ENCODE peak calls at places on chromosome 16, in nine cellular contexts. C is cardiac muscle cell, W is AG04449, Z is brain microvascular endothelial cell, E is fibroblast of mammary gland, R is heart left ventricle, L is Caco-2, K is suprapubic skin, A is transverse colon. U is an unnamed sample.

GRCh38 chr16:11742041-11742535 is 569 bp downstream of the TXNDC11 start:
- DNase-seq in C (no peak), W (no peak), Z (no peak), E (no peak), R (peak), L (peak), K (peak), A (peak), U (no peak)

GRCh38 chr16:11142951-11143740 is 112.9 kb downstream of the SOCS1 start:
- DNase-seq in C (no peak), W (no peak), Z (no peak), E (no peak), R (no peak), L (no peak), K (no peak), A (no peak), U (no peak)

GRCh38 chr16:54957403-54957802 is 26.7 kb downstream of the IRX5 start:
- DNase-seq in C (peak), W (no peak), Z (no peak), E (peak), R (no peak), L (peak), K (no peak), A (peak), U (no peak)

GRCh38 chr16:88017551-88018101 is 66.4 kb downstream of the BANP start:
- DNase-seq in C (no peak), W (no peak), Z (no peak), E (no peak), R (no peak), L (no peak), K (no peak), A (no peak), U (no peak)

GRCh38 chr16:82832861-82833260 is 206.1 kb downstream of the CDH13 start:
- DNase-seq in C (no peak), W (peak), Z (peak), E (peak), R (no peak), L (no peak), K (no peak), A (no peak), U (no peak)

GRCh38 chr16:80852261-80852872 is 48.0 kb upstream of the CDYL2 start:
- DNase-seq in C (peak), W (no peak), Z (peak), E (peak), R (no peak), L (peak), K (no peak), A (peak), U (peak)

GRCh38 chr16:80259289-80259805 is 281.4 kb upstream of the DYNLRB2 start:
- DNase-seq in C (peak), W (no peak), Z (no peak), E (no peak), R (no peak), L (no peak), K (no peak), A (no peak), U (no peak)

GRCh38 chr16:87206646-87207451 is 110.3 kb downstream of the C16orf95 start:
- DNase-seq in C (no peak), W (no peak), Z (peak), E (peak), R (no peak), L (no peak), K (no peak), A (no peak), U (no peak)

GRCh38 chr16:86494039-86494564 is 16.2 kb upstream of the FOXF1 start:
- DNase-seq in C (no peak), W (no peak), Z (no peak), E (no peak), R (no peak), L (no peak), K (no peak), A (no peak), U (no peak)

GRCh38 chr16:68234188-68235104 is 1.5 kb downstream of the ESRP2 start:
- DNase-seq in C (no peak), W (no peak), Z (no peak), E (no peak), R (no peak), L (peak), K (peak), A (peak), U (no peak)

GRCh38 chr16:16100631-16101030 is 122.7 kb downstream of the ABCC6 start:
- DNase-seq in C (no peak), W (no peak), Z (no peak), E (no peak), R (no peak), L (no peak), K (no peak), A (no peak), U (no peak)

GRCh38 chr16:88072571-88073001 is 121.4 kb downstream of the BANP start:
- DNase-seq in C (no peak), W (no peak), Z (no peak), E (no peak), R (no peak), L (no peak), K (no peak), A (no peak), U (no peak)

GRCh38 chr16:24539850-24540484 is 601 bp downstream of the RBBP6 start:
- DNase-seq in C (peak), W (no peak), Z (no peak), E (no peak), R (peak), L (no peak), K (peak), A (peak), U (no peak)

GRCh38 chr16:9539346-9539745 is 447.9 kb downstream of the HAPSTR1 start:
- DNase-seq in C (no peak), W (no peak), Z (no peak), E (no peak), R (no peak), L (no peak), K (no peak), A (no peak), U (no peak)

GRCh38 chr16:72110662-72111615 is 17.3 kb downstream of the DHX38 start:
- DNase-seq in C (no peak), W (no peak), Z (no peak), E (no peak), R (no peak), L (no peak), K (no peak), A (no peak), U (no peak)

GRCh38 chr16:2082171-2082982 is 34.6 kb downstream of the TSC2 start:
- DNase-seq in C (no peak), W (no peak), Z (no peak), E (peak), R (no peak), L (no peak), K (no peak), A (peak), U (no peak)

GRCh38 chr16:51540259-51540658 is 389.2 kb upstream of the SALL1 start:
- DNase-seq in C (no peak), W (no peak), Z (no peak), E (peak), R (no peak), L (no peak), K (no peak), A (no peak), U (no peak)

GRCh38 chr16:1645914-1646525 is 32.1 kb upstream of the JPT2 start:
- DNase-seq in C (no peak), W (no peak), Z (peak), E (peak), R (no peak), L (peak), K (no peak), A (no peak), U (no peak)

GRCh38 chr16:85851034-85851780 is 47.8 kb upstream of the IRF8 start:
- DNase-seq in C (no peak), W (no peak), Z (no peak), E (peak), R (no peak), L (no peak), K (peak), A (no peak), U (no peak)

GRCh38 chr16:85396879-85397871 is 215.9 kb upstream of the GSE1 start:
- DNase-seq in C (no peak), W (no peak), Z (no peak), E (no peak), R (peak), L (peak), K (no peak), A (no peak), U (no peak)

GRCh38 chr16:31080035-31080629 is 5.9 kb downstream of the ZNF646 start:
- DNase-seq in C (no peak), W (no peak), Z (no peak), E (no peak), R (no peak), L (no peak), K (no peak), A (no peak), U (no peak)

GRCh38 chr16:31077024-31077423 is 2.8 kb downstream of the ZNF646 start:
- DNase-seq in C (no peak), W (no peak), Z (no peak), E (no peak), R (no peak), L (no peak), K (no peak), A (no peak), U (no peak)

GRCh38 chr16:31079342-31079944 is 5.2 kb downstream of the ZNF646 start:
- DNase-seq in C (no peak), W (no peak), Z (no peak), E (no peak), R (no peak), L (no peak), K (no peak), A (no peak), U (no peak)

GRCh38 chr16:31077592-31078199 is 3.5 kb downstream of the ZNF646 start:
- DNase-seq in C (no peak), W (no peak), Z (no peak), E (no peak), R (no peak), L (no peak), K (no peak), A (no peak), U (no peak)

GRCh38 chr16:31078597-31079341 is 4.5 kb downstream of the ZNF646 start:
- DNase-seq in C (no peak), W (no peak), Z (no peak), E (no peak), R (no peak), L (no peak), K (no peak), A (no peak), U (no peak)
- H3K4me3 ChIP-seq in C (no peak), W (no peak), Z (no peak), E (no peak), R (no peak), L (no peak), K (no peak), A (no peak), U (no peak)

DNA sequence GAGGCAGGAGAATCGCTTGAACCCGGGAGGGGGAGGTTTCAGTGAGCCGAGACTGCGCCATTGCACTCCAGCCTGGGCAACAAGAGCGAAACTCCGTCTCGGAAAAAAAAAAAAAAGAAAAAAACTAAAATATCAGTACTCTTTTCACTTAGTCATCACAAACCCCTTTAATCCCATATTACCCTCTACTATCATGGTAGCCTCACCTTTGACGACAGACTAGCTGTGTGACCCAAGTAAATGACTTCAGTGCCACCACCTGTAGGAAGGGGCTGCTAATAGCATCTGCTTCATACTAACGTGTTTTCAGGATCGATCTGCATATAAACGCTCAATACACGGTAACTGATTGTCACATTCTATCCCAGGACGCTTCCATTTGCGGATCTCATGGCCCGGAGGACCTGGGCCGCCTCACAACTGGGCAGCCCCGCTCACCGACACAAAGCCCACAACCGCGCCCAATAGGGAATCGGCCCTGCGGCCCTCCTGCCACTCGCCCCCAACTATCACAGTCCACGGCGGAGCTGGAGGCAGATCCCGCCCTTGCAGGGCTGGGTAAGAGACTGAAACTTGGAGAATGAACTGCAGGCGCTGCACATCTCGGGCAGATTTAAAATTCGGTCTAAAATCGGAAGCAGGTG is 1.1 kb upstream of the ZNF263 start:
- DNase-seq in C (peak), W (no peak), Z (peak), E (no peak), R (no peak), L (peak), K (no peak), A (no peak), U (no peak)
- TF ChIP-seq CTCF in C (no peak), W (no peak), Z (no peak), E (no peak), R (no peak), L (no peak), K (no peak), A (no peak), U (no peak)

GRCh38 chr16:23129686-23130085 is 19.6 kb downstream of the USP31 start:
- DNase-seq in C (no peak), W (no peak), Z (no peak), E (no peak), R (no peak), L (no peak), K (no peak), A (no peak), U (no peak)

GRCh38 chr16:23132921-23133532 is 16.2 kb downstream of the USP31 start:
- DNase-seq in C (no peak), W (no peak), Z (no peak), E (peak), R (peak), L (no peak), K (no peak), A (peak), U (no peak)

GRCh38 chr16:23131436-23131835 is 17.8 kb downstream of the USP31 start:
- DNase-seq in C (no peak), W (no peak), Z (no peak), E (no peak), R (no peak), L (no peak), K (no peak), A (no peak), U (no peak)

GRCh38 chr16:23131841-23132576 is 17.2 kb downstream of the USP31 start:
- DNase-seq in C (no peak), W (no peak), Z (no peak), E (peak), R (no peak), L (no peak), K (no peak), A (no peak), U (no peak)

DNA sequence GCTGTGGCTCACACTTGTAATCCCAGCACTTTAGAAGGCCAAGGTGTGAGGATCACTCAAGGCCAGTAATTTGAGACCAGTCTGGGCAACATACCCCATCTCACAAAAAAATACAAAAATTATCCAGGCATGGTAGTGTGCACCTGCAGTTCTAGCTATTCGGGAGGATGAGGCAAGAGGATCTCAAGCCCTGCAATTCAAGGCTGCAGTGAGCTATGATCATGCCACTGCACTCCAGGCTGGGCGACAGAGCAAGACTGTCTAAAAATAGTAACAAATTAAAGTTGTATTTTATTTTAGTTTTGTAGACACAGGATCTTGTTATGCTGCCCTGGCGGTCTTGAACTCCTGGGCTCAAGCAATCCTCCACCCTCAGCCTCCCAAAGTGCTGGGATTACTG is 18.2 kb downstream of the USP31 start:
- DNase-seq in C (no peak), W (no peak), Z (no peak), E (no peak), R (no peak), L (no peak), K (no peak), A (no peak), U (no peak)
- H3K4me3 ChIP-seq in C (no peak), W (no peak), Z (no peak), E (no peak), R (no peak), L (no peak), K (no peak), A (no peak), U (no peak)

DNA sequence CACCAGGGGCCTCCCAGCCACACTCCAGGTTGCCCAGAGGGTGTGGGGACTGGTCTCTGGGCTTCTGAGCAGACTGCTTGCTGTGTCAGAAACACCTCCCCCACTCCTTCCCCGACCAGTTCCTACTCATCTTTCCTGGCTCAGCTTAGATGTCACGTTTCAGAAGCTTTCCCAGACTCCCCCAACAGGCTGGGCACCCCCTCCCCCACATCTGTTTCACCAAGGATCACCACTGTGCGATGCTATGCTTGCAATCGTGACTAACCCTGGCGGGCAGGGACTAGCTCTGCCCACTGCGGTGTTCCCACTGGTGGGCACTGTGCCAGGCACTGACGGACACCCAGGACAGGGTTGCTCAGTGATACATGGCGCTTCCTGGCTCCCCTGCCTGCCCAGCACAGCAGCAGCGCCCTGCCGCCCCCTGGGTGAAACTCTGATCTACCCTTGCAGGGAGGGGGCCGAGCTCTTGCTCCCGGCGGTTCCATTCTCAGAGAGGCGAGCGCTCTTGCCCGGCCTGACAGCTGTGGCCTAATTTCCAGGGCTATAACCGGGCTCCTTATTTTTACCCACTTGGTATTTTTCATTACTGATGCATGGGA is 29.4 kb upstream of the MTSS2 start:
- DNase-seq in C (no peak), W (peak), Z (peak), E (peak), R (peak), L (no peak), K (no peak), A (peak), U (peak)
- TF ChIP-seq CTCF in C (no peak), W (no peak), Z (peak), E (no peak), R (no peak), L (no peak), K (no peak), A (no peak), U (no peak)

GRCh38 chr16:66824006-66824405 is 6.8 kb downstream of the NAE1 start:
- DNase-seq in C (no peak), W (no peak), Z (no peak), E (peak), R (no peak), L (no peak), K (no peak), A (no peak), U (no peak)
- H3K4me3 ChIP-seq in C (no peak), W (no peak), Z (no peak), E (no peak), R (no peak), L (no peak), K (no peak), A (no peak), U (no peak)

DNA sequence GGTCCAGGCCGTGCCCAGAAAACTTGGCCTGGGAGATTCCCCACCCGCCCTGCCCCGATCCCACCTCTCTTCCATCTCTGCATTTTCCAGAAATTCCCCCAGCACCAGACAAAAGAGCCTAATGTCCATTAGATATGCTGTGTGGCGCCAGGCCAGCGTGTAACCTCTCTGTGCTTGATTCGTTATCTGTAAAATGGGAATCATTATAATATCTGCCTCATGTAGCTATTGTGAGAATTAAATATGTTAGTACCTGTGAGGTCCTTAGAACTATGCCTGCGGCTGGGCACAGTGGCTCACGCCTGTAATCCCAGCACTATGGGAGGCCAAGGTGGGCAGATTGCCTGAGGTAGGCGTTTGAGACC is 33.6 kb upstream of the IL21R start:
- DNase-seq in C (no peak), W (no peak), Z (no peak), E (no peak), R (no peak), L (no peak), K (no peak), A (no peak), U (no peak)
- TF ChIP-seq CTCF in C (no peak), W (no peak), Z (no peak), E (no peak), R (no peak), L (no peak), K (no peak), A (peak), U (no peak)

GRCh38 chr16:57260294-57260929 is 15.4 kb downstream of the ARL2BP start:
- DNase-seq in C (no peak), W (no peak), Z (peak), E (peak), R (peak), L (no peak), K (peak), A (peak), U (no peak)
- H3K4me3 ChIP-seq in C (no peak), W (no peak), Z (peak), E (no peak), R (no peak), L (no peak), K (no peak), A (no peak), U (no peak)

DNA sequence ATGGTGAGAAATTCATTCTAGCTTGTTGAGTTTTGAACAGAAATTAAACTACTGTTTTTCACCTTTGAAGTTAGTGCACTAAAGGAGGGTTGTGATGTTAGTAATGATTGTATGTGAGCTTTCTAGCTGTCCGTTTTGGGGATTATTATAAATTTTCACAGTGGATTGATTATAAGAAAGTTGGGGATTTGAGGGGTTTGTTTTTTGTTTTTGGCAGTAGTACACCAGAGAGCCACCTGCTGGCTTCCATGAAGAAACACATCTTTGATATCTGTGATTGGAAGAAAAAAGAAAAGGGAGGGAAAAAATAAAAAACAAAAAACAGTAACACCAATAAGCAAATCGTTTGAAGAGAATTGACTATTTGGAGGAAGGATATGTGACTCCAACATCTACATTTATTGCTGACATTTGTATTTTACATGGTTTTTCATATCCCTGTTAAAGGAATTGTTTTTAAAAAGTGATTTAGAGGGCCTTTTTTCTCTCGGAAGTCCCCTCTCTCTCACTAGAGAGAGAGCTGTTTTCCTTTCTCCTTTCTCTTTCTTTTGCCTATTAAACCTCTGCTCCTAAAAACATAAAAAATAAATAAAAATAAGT is 1469.5 kb upstream of the GOT2 start:
- DNase-seq in C (peak), W (no peak), Z (no peak), E (peak), R (no peak), L (peak), K (no peak), A (no peak), U (no peak)
- TF ChIP-seq CTCF in C (no peak), W (peak), Z (peak), E (peak), R (peak), L (peak), K (no peak), A (peak), U (no peak)